ENCODE peak calls at places on chromosomes 6 and 20, in four cellular contexts. One of them, this sample, is unnamed.

GRCh38 chr6:101824551-101825345 is 431.2 kb downstream of the GRIK2 start:
- DNase-seq in A549: no peak
- DNase-seq in IMR-90: peak; percentile 25
- DNase-seq in HepG2: no peak
- DNase-seq in this sample: no peak

GRCh38 chr6:23145801-23146200 is 576.4 kb downstream of the HDGFL1 start:
- DNase-seq in IMR-90: peak; percentile 11
- DNase-seq in A549: no peak
- DNase-seq in HepG2: no peak
- DNase-seq in this sample: no peak

GRCh38 chr6:4404410-4404809 is 269.0 kb upstream of the ECI2 start:
- DNase-seq in HepG2: no peak
- DNase-seq in IMR-90: no peak
- DNase-seq in A549: no peak
- DNase-seq in this sample: no peak

GRCh38 chr6:98094696-98095095 is 739.7 kb upstream of the POU3F2 start:
- DNase-seq in IMR-90: no peak
- DNase-seq in HepG2: no peak
- DNase-seq in A549: peak; percentile 29
- DNase-seq in this sample: no peak

GRCh38 chr6:2715737-2716136 is 35.0 kb downstream of the MYLK4 start:
- DNase-seq in IMR-90: no peak
- DNase-seq in A549: no peak
- DNase-seq in HepG2: no peak
- DNase-seq in this sample: no peak

GRCh38 chr6:74320715-74321114 is 624.7 kb downstream of the CD109 start:
- DNase-seq in IMR-90: peak; percentile 6
- DNase-seq in HepG2: no peak
- DNase-seq in A549: no peak
- DNase-seq in this sample: no peak

GRCh38 chr6:70310063-70310694 is 7.3 kb upstream of the COL9A1 start:
- DNase-seq in A549: peak; percentile 54
- DNase-seq in IMR-90: peak; percentile 53
- DNase-seq in HepG2: peak; percentile 33
- DNase-seq in this sample: peak; percentile 66

GRCh38 chr20:13211956-13212618 is 9.0 kb upstream of the ISM1 start:
- DNase-seq in HepG2: no peak
- DNase-seq in A549: no peak
- DNase-seq in IMR-90: no peak
- DNase-seq in this sample: no peak

GRCh38 chr6:85864453-85865401 is 222.0 kb upstream of the SYNCRIP start:
- DNase-seq in A549: no peak
- DNase-seq in HepG2: peak; percentile 38
- DNase-seq in IMR-90: peak; percentile 31
- DNase-seq in this sample: no peak

GRCh38 chr20:23029324-23029723 is 5.8 kb upstream of the SSTR4 start:
- DNase-seq in HepG2: no peak
- DNase-seq in A549: no peak
- DNase-seq in IMR-90: no peak
- DNase-seq in this sample: no peak

GRCh38 chr20:57432874-57433491 is 41.8 kb downstream of the RBM38 start:
- DNase-seq in IMR-90: no peak
- DNase-seq in A549: peak; percentile 31
- DNase-seq in HepG2: no peak
- DNase-seq in this sample: peak; percentile 89

GRCh38 chr6:163398796-163399195 is 15.7 kb upstream of the QKI start:
- DNase-seq in IMR-90: no peak
- DNase-seq in HepG2: no peak
- DNase-seq in A549: no peak
- DNase-seq in this sample: no peak

GRCh38 chr20:63204362-63204761 is 11.6 kb downstream of the YTHDF1 start:
- DNase-seq in HepG2: no peak
- DNase-seq in IMR-90: no peak
- DNase-seq in A549: no peak
- DNase-seq in this sample: no peak

GRCh38 chr6:31791324-31792089 is 4.0 kb downstream of the VARS1 start:
- DNase-seq in HepG2: peak; percentile 65
- DNase-seq in A549: peak; percentile 33
- DNase-seq in IMR-90: peak; percentile 39
- DNase-seq in this sample: peak; percentile 87

GRCh38 chr6:154821638-154822037 is 88.4 kb downstream of the SCAF8 start:
- DNase-seq in HepG2: no peak
- DNase-seq in IMR-90: no peak
- DNase-seq in A549: no peak
- DNase-seq in this sample: no peak

GRCh38 chr6:3920321-3920720 is 71.1 kb downstream of the FAM50B start:
- DNase-seq in HepG2: no peak
- DNase-seq in A549: no peak
- DNase-seq in IMR-90: no peak
- DNase-seq in this sample: no peak

GRCh38 chr6:116371384-116372209 is 850 bp downstream of the DSE start:
- DNase-seq in IMR-90: peak; percentile 94
- DNase-seq in A549: peak; percentile 69
- DNase-seq in HepG2: no peak
- DNase-seq in this sample: no peak

GRCh38 chr6:121630716-121631115 is 195.3 kb downstream of the GJA1 start:
- DNase-seq in IMR-90: no peak
- DNase-seq in HepG2: no peak
- DNase-seq in A549: peak; percentile 29
- DNase-seq in this sample: no peak
- H3K9me3 ChIP-seq in IMR-90: peaks cover 9% of the 10 kb centered on the region
- H3K9me3 ChIP-seq in HepG2: peaks cover 42% of the 10 kb centered on the region
- H3K9me3 ChIP-seq in A549: no peaks in the 10 kb centered on the region
- H3K9me3 ChIP-seq in this sample: no peaks in the 10 kb centered on the region

GRCh38 chr6:75412937-75413662 is 80.5 kb downstream of the FILIP1 start:
- DNase-seq in A549: peak; percentile 78
- DNase-seq in HepG2: no peak
- DNase-seq in IMR-90: peak; percentile 95
- DNase-seq in this sample: no peak
- TF ChIP-seq MAFK in A549: no peak
- TF ChIP-seq MAFK in HepG2: no peak
- TF ChIP-seq MAFK in IMR-90: no peak
- TF ChIP-seq MAFK in this sample: no peak

GRCh38 chr6:15417811-15418210 is 171.9 kb downstream of the JARID2 start:
- DNase-seq in IMR-90: peak; percentile 77
- DNase-seq in A549: no peak
- DNase-seq in HepG2: no peak
- DNase-seq in this sample: no peak
- H3K9me3 ChIP-seq in IMR-90: peaks cover 7% of the 10 kb centered on the region
- H3K9me3 ChIP-seq in A549: peaks cover 16% of the 10 kb centered on the region
- H3K9me3 ChIP-seq in HepG2: peaks cover 31% of the 10 kb centered on the region
- H3K9me3 ChIP-seq in this sample: peaks cover 12% of the 10 kb centered on the region

GRCh38 chr20:51800132-51800721 is 2.1 kb downstream of the SALL4 start:
- DNase-seq in HepG2: peak; percentile 48
- DNase-seq in A549: peak; percentile 62
- DNase-seq in IMR-90: no peak
- DNase-seq in this sample: peak; percentile 79
- TF ChIP-seq MAFK in HepG2: no peak
- TF ChIP-seq MAFK in A549: no peak
- TF ChIP-seq MAFK in IMR-90: no peak
- TF ChIP-seq MAFK in this sample: no peak

DNA sequence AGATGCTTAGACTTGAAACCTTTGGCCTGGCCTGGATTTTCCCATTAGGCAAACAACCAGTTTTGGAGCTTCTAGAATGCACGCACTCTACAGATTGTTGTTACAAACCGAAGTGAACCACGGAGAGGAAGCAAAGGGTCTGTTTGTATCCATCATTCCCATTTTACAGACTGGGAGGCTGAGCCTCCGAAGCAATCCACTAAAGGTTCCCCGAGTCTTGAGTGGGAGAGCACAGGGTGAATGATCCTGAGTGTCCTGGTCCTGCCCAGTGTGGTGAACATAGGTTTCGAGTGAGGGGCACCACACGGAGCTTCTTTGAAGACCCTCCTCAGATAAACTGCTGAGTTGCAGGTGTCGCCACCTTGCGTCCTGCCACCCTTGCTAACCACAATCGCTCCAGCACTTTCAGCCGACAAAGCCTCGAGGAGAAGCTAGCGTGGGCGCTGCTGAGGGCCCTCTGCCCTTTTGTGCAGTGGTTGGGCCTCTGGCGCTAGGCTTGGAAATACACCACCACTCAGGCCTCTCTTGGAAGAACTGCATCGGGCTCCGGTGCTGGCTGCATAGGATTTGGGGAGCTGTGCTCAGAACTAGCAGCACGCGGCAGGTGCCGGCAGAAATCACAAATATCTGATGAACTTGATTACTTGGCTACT is 1.4 kb upstream of the PRDM13 start:
- DNase-seq in HepG2: no peak
- DNase-seq in A549: no peak
- DNase-seq in IMR-90: no peak
- DNase-seq in this sample: no peak
- H3K9me3 ChIP-seq in HepG2: no peaks in the 10 kb centered on the region
- H3K9me3 ChIP-seq in A549: no peaks in the 10 kb centered on the region
- H3K9me3 ChIP-seq in IMR-90: peaks cover 11% of the 10 kb centered on the region
- H3K9me3 ChIP-seq in this sample: no peaks in the 10 kb centered on the region

GRCh38 chr6:44072959-44073611 is 54.2 kb downstream of the MRPL14 start:
- DNase-seq in HepG2: peak; percentile 82
- DNase-seq in IMR-90: peak; percentile 88
- DNase-seq in A549: peak; percentile 72
- DNase-seq in this sample: peak; percentile 96

GRCh38 chr6:44075137-44076015 is 51.9 kb downstream of the MRPL14 start:
- DNase-seq in IMR-90: no peak
- DNase-seq in HepG2: peak; percentile 47
- DNase-seq in A549: no peak
- DNase-seq in this sample: no peak

GRCh38 chr6:44073612-44074382 is 53.5 kb downstream of the MRPL14 start:
- DNase-seq in IMR-90: no peak
- DNase-seq in HepG2: no peak
- DNase-seq in A549: no peak
- DNase-seq in this sample: no peak

GRCh38 chr6:44076016-44076365 is 51.3 kb downstream of the MRPL14 start:
- DNase-seq in IMR-90: no peak
- DNase-seq in HepG2: no peak
- DNase-seq in A549: no peak
- DNase-seq in this sample: no peak

DNA sequence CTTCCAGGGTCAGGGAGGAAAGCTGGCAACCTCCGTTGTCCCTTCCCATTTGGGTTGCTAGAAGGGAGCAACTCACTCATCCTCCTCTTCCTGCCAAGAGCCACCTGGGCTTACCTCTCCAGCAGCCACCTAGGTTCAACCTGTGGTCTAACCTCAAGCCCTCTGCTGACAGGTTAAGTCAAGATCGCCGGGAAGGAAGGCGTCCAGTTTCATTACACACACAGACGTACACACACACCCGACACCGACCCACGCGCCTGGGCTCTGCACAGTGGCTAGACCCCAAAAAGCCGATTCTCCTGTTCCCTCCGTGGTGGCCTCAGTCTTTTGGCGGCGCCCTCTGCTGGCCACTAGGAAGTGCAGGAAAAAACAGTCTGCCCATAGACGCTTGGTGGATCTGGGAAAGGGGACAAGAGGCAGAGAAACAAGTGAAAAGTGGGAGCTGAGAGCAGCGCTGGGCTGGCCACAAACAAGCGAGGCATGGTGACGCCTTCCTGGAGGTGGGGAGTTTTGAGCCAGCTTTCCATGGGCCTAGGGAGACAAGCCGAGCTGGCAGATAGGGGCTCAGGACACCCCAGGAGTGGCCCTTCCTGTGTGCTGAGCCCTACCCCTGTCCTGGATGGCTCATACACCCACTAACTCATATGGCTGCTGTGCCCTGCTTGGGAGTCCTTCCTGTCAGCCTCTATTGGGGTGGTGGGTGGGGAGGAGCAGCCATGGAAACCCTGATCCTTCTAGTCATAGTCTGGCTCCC is 52.7 kb downstream of the MRPL14 start:
- DNase-seq in HepG2: peak; percentile 78
- DNase-seq in A549: peak; percentile 67
- DNase-seq in IMR-90: peak; percentile 87
- DNase-seq in this sample: peak; percentile 88
- TF ChIP-seq MAFK in HepG2: no peak
- TF ChIP-seq MAFK in A549: no peak
- TF ChIP-seq MAFK in IMR-90: no peak
- TF ChIP-seq MAFK in this sample: no peak

DNA sequence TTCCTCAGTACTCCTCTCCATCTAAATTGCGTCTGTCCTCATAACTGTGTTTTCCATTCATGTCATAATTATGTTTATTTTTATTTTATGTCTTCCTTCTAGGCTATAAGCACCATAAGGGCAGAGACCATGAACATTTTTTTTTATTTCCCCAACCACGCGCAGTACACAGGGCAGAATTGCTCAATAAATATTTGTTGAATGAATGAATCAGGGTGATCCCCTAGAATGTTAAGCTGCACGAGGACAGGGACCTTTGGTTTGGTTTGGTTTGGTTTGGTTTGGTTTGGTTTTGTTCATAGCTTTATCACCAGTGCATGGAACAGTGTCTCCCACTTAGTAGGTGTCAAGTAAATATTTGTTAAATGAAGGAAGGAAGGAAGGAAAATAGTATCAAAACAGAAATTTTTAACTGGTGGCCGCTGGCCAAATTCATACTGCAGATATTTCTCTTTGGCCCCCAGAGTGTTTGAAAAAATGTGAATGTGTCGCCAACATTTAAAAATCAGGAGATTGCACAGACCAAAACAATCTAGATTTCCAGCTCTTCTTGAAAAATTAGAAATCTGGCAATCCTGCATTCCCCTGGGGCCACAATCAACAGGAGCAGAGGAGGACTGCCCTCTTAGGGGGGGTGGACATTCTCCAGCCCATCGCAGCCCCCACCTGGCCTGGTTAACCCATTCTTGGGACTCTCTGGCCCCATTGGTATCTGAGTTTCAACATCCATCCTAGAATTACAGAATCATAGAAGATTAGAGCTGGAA is 205.3 kb downstream of the EYA2 start:
- DNase-seq in IMR-90: peak; percentile 33
- DNase-seq in HepG2: no peak
- DNase-seq in A549: no peak
- DNase-seq in this sample: no peak
- H3K9me3 ChIP-seq in IMR-90: no peaks in the 10 kb centered on the region
- H3K9me3 ChIP-seq in HepG2: peaks cover 4% of the 10 kb centered on the region
- H3K9me3 ChIP-seq in A549: peaks cover 37% of the 10 kb centered on the region
- H3K9me3 ChIP-seq in this sample: no peaks in the 10 kb centered on the region

DNA sequence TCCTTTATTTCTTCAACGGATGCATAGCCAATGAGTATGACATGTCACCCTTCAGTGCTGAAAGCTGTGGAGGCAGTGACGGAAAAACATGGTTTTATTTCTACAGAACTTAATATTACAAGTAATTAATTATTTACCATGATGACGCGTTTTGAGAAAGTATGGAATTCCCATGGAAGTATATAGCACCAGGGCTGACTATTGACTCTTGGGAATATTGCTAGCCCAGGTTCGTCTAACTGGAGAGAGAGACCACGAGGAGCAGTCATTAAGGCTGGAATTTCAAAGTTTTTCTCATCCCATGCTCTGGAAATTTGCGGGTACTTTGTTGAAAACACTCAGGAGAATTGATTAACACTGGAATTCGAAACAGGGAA is 155.2 kb upstream of the PRSS16 start:
- DNase-seq in IMR-90: no peak
- DNase-seq in HepG2: no peak
- DNase-seq in A549: no peak
- DNase-seq in this sample: no peak
- TF ChIP-seq MAFK in IMR-90: no peak
- TF ChIP-seq MAFK in HepG2: no peak
- TF ChIP-seq MAFK in A549: no peak
- TF ChIP-seq MAFK in this sample: no peak

GRCh38 chr20:59821201-59821600 is 112.2 kb downstream of the SYCP2 start:
- DNase-seq in A549: no peak
- DNase-seq in HepG2: no peak
- DNase-seq in IMR-90: no peak
- DNase-seq in this sample: no peak
- H3K9me3 ChIP-seq in A549: no peaks in the 10 kb centered on the region
- H3K9me3 ChIP-seq in HepG2: no peaks in the 10 kb centered on the region
- H3K9me3 ChIP-seq in IMR-90: peaks cover 11% of the 10 kb centered on the region
- H3K9me3 ChIP-seq in this sample: no peaks in the 10 kb centered on the region

This sample was measured in K562.